ENCODE peak calls at places on chromosomes 3 and 15, in four cellular contexts. One of them, this sample, is unnamed.

GRCh38 chr3:157029365-157029790 is 130.6 kb downstream of the CCNL1 start:
- DNase-seq in brain microvascular endothelial cell: no peak
- DNase-seq in stimulated activated CD8-positive, alpha-beta memory T cell treated with anti-CD3 and anti-CD28 coated beads, Interleukin-7, amount 100 ng/mL, for 1 hour: no peak
- DNase-seq in lower lobe of right lung: no peak
- DNase-seq in this sample: no peak

GRCh38 chr15:29651476-29652072 is 170.7 kb downstream of the TJP1 start:
- DNase-seq in brain microvascular endothelial cell: no peak
- DNase-seq in stimulated activated CD8-positive, alpha-beta memory T cell treated with anti-CD3 and anti-CD28 coated beads, Interleukin-7, amount 100 ng/mL, for 1 hour: no peak
- DNase-seq in lower lobe of right lung: no peak
- DNase-seq in this sample: no peak

GRCh38 chr3:53570709-53571108 is 76.3 kb downstream of the CACNA1D start:
- DNase-seq in brain microvascular endothelial cell: no peak
- DNase-seq in lower lobe of right lung: peak
- DNase-seq in stimulated activated CD8-positive, alpha-beta memory T cell treated with anti-CD3 and anti-CD28 coated beads, Interleukin-7, amount 100 ng/mL, for 1 hour: no peak
- DNase-seq in this sample: no peak

GRCh38 chr3:175741951-175742350 is 882.8 kb downstream of the NAALADL2 start:
- DNase-seq in brain microvascular endothelial cell: peak
- DNase-seq in stimulated activated CD8-positive, alpha-beta memory T cell treated with anti-CD3 and anti-CD28 coated beads, Interleukin-7, amount 100 ng/mL, for 1 hour: no peak
- DNase-seq in lower lobe of right lung: no peak
- DNase-seq in this sample: no peak

GRCh38 chr3:135918600-135918999 is 46.9 kb upstream of the PPP2R3A start:
- DNase-seq in brain microvascular endothelial cell: no peak
- DNase-seq in stimulated activated CD8-positive, alpha-beta memory T cell treated with anti-CD3 and anti-CD28 coated beads, Interleukin-7, amount 100 ng/mL, for 1 hour: no peak
- DNase-seq in lower lobe of right lung: no peak
- DNase-seq in this sample: no peak

GRCh38 chr15:41894791-41895463 is 1.1 kb upstream of the SPTBN5 start:
- DNase-seq in lower lobe of right lung: peak
- DNase-seq in brain microvascular endothelial cell: peak
- DNase-seq in stimulated activated CD8-positive, alpha-beta memory T cell treated with anti-CD3 and anti-CD28 coated beads, Interleukin-7, amount 100 ng/mL, for 1 hour: peak
- DNase-seq in this sample: peak

GRCh38 chr3:53171827-53172505 is 11.0 kb downstream of the PRKCD start:
- DNase-seq in brain microvascular endothelial cell: no peak
- DNase-seq in lower lobe of right lung: no peak
- DNase-seq in stimulated activated CD8-positive, alpha-beta memory T cell treated with anti-CD3 and anti-CD28 coated beads, Interleukin-7, amount 100 ng/mL, for 1 hour: no peak
- DNase-seq in this sample: no peak

GRCh38 chr3:169454823-169455222 is 208.7 kb downstream of the MECOM start:
- DNase-seq in lower lobe of right lung: no peak
- DNase-seq in brain microvascular endothelial cell: peak
- DNase-seq in stimulated activated CD8-positive, alpha-beta memory T cell treated with anti-CD3 and anti-CD28 coated beads, Interleukin-7, amount 100 ng/mL, for 1 hour: no peak
- DNase-seq in this sample: no peak

GRCh38 chr3:122912772-122913538 is 114.6 kb downstream of the SEMA5B start:
- DNase-seq in lower lobe of right lung: no peak
- DNase-seq in stimulated activated CD8-positive, alpha-beta memory T cell treated with anti-CD3 and anti-CD28 coated beads, Interleukin-7, amount 100 ng/mL, for 1 hour: no peak
- DNase-seq in brain microvascular endothelial cell: no peak
- DNase-seq in this sample: no peak

GRCh38 chr3:136293279-136293678 is 43.1 kb downstream of the PCCB start:
- DNase-seq in lower lobe of right lung: no peak
- DNase-seq in stimulated activated CD8-positive, alpha-beta memory T cell treated with anti-CD3 and anti-CD28 coated beads, Interleukin-7, amount 100 ng/mL, for 1 hour: no peak
- DNase-seq in brain microvascular endothelial cell: no peak
- DNase-seq in this sample: no peak

GRCh38 chr15:32737246-32737757 is 19.5 kb downstream of the GREM1 start:
- DNase-seq in lower lobe of right lung: no peak
- DNase-seq in brain microvascular endothelial cell: no peak
- DNase-seq in stimulated activated CD8-positive, alpha-beta memory T cell treated with anti-CD3 and anti-CD28 coated beads, Interleukin-7, amount 100 ng/mL, for 1 hour: no peak
- DNase-seq in this sample: no peak

GRCh38 chr15:74725241-74725774 is at the start of gene CYP1A1:
- DNase-seq in brain microvascular endothelial cell: no peak
- DNase-seq in lower lobe of right lung: peak
- DNase-seq in stimulated activated CD8-positive, alpha-beta memory T cell treated with anti-CD3 and anti-CD28 coated beads, Interleukin-7, amount 100 ng/mL, for 1 hour: no peak
- DNase-seq in this sample: no peak

GRCh38 chr3:41598804-41599481 is 363.0 kb downstream of the ULK4 start:
- DNase-seq in stimulated activated CD8-positive, alpha-beta memory T cell treated with anti-CD3 and anti-CD28 coated beads, Interleukin-7, amount 100 ng/mL, for 1 hour: no peak
- DNase-seq in brain microvascular endothelial cell: peak
- DNase-seq in lower lobe of right lung: no peak
- DNase-seq in this sample: no peak

GRCh38 chr3:161854232-161854771 is 357.7 kb downstream of the OTOL1 start:
- DNase-seq in brain microvascular endothelial cell: peak
- DNase-seq in stimulated activated CD8-positive, alpha-beta memory T cell treated with anti-CD3 and anti-CD28 coated beads, Interleukin-7, amount 100 ng/mL, for 1 hour: no peak
- DNase-seq in lower lobe of right lung: no peak
- DNase-seq in this sample: no peak

GRCh38 chr15:38683382-38684242 is 119.0 kb upstream of the RASGRP1 start:
- DNase-seq in lower lobe of right lung: peak
- DNase-seq in brain microvascular endothelial cell: peak
- DNase-seq in stimulated activated CD8-positive, alpha-beta memory T cell treated with anti-CD3 and anti-CD28 coated beads, Interleukin-7, amount 100 ng/mL, for 1 hour: no peak
- DNase-seq in this sample: no peak

GRCh38 chr3:105040026-105040622 is 326.6 kb upstream of the ALCAM start:
- DNase-seq in lower lobe of right lung: no peak
- DNase-seq in brain microvascular endothelial cell: peak
- DNase-seq in stimulated activated CD8-positive, alpha-beta memory T cell treated with anti-CD3 and anti-CD28 coated beads, Interleukin-7, amount 100 ng/mL, for 1 hour: no peak
- DNase-seq in this sample: no peak

GRCh38 chr3:30203301-30203700 is 403.1 kb upstream of the TGFBR2 start:
- DNase-seq in stimulated activated CD8-positive, alpha-beta memory T cell treated with anti-CD3 and anti-CD28 coated beads, Interleukin-7, amount 100 ng/mL, for 1 hour: no peak
- DNase-seq in brain microvascular endothelial cell: peak
- DNase-seq in lower lobe of right lung: no peak
- DNase-seq in this sample: no peak

GRCh38 chr3:183491109-183491922 is 62.9 kb upstream of the MCF2L2 start:
- DNase-seq in stimulated activated CD8-positive, alpha-beta memory T cell treated with anti-CD3 and anti-CD28 coated beads, Interleukin-7, amount 100 ng/mL, for 1 hour: no peak
- DNase-seq in brain microvascular endothelial cell: no peak
- DNase-seq in lower lobe of right lung: no peak
- DNase-seq in this sample: no peak

GRCh38 chr3:23004971-23005370 is 198.2 kb upstream of the UBE2E2 start:
- DNase-seq in lower lobe of right lung: no peak
- DNase-seq in stimulated activated CD8-positive, alpha-beta memory T cell treated with anti-CD3 and anti-CD28 coated beads, Interleukin-7, amount 100 ng/mL, for 1 hour: no peak
- DNase-seq in brain microvascular endothelial cell: peak
- DNase-seq in this sample: no peak

GRCh38 chr3:112676659-112677234 is 35.8 kb upstream of the CCDC80 start:
- DNase-seq in stimulated activated CD8-positive, alpha-beta memory T cell treated with anti-CD3 and anti-CD28 coated beads, Interleukin-7, amount 100 ng/mL, for 1 hour: peak
- DNase-seq in brain microvascular endothelial cell: peak
- DNase-seq in lower lobe of right lung: peak
- DNase-seq in this sample: peak

GRCh38 chr3:129758921-129759320 is 134.6 kb downstream of the TMCC1 start:
- DNase-seq in stimulated activated CD8-positive, alpha-beta memory T cell treated with anti-CD3 and anti-CD28 coated beads, Interleukin-7, amount 100 ng/mL, for 1 hour: no peak
- DNase-seq in brain microvascular endothelial cell: no peak
- DNase-seq in lower lobe of right lung: no peak
- DNase-seq in this sample: no peak

GRCh38 chr15:70120109-70120508 is 22.4 kb upstream of the TLE3 start:
- DNase-seq in stimulated activated CD8-positive, alpha-beta memory T cell treated with anti-CD3 and anti-CD28 coated beads, Interleukin-7, amount 100 ng/mL, for 1 hour: no peak
- DNase-seq in lower lobe of right lung: no peak
- DNase-seq in brain microvascular endothelial cell: no peak
- DNase-seq in this sample: no peak

GRCh38 chr15:58269455-58270414 is 131.6 kb downstream of the AQP9 start:
- DNase-seq in lower lobe of right lung: no peak
- DNase-seq in stimulated activated CD8-positive, alpha-beta memory T cell treated with anti-CD3 and anti-CD28 coated beads, Interleukin-7, amount 100 ng/mL, for 1 hour: no peak
- DNase-seq in brain microvascular endothelial cell: peak
- DNase-seq in this sample: no peak

GRCh38 chr3:126746395-126747177 is 42.5 kb downstream of the CHCHD6 start:
- DNase-seq in stimulated activated CD8-positive, alpha-beta memory T cell treated with anti-CD3 and anti-CD28 coated beads, Interleukin-7, amount 100 ng/mL, for 1 hour: no peak
- DNase-seq in brain microvascular endothelial cell: peak
- DNase-seq in lower lobe of right lung: peak
- DNase-seq in this sample: peak

GRCh38 chr15:59999064-59999377 is 5.1 kb upstream of the FOXB1 start:
- DNase-seq in brain microvascular endothelial cell: no peak
- DNase-seq in lower lobe of right lung: no peak
- DNase-seq in stimulated activated CD8-positive, alpha-beta memory T cell treated with anti-CD3 and anti-CD28 coated beads, Interleukin-7, amount 100 ng/mL, for 1 hour: no peak
- DNase-seq in this sample: no peak

GRCh38 chr3:110909824-110910223 is 161.8 kb upstream of the NECTIN3 start:
- DNase-seq in lower lobe of right lung: no peak
- DNase-seq in stimulated activated CD8-positive, alpha-beta memory T cell treated with anti-CD3 and anti-CD28 coated beads, Interleukin-7, amount 100 ng/mL, for 1 hour: no peak
- DNase-seq in brain microvascular endothelial cell: no peak
- DNase-seq in this sample: no peak

GRCh38 chr15:25670025-25670554 is 193.0 kb downstream of the ATP10A start:
- DNase-seq in stimulated activated CD8-positive, alpha-beta memory T cell treated with anti-CD3 and anti-CD28 coated beads, Interleukin-7, amount 100 ng/mL, for 1 hour: no peak
- DNase-seq in lower lobe of right lung: no peak
- DNase-seq in brain microvascular endothelial cell: peak
- DNase-seq in this sample: no peak

GRCh38 chr3:141680620-141681389 is 57.3 kb upstream of the RNF7 start:
- DNase-seq in lower lobe of right lung: no peak
- DNase-seq in brain microvascular endothelial cell: peak
- DNase-seq in stimulated activated CD8-positive, alpha-beta memory T cell treated with anti-CD3 and anti-CD28 coated beads, Interleukin-7, amount 100 ng/mL, for 1 hour: no peak
- DNase-seq in this sample: no peak

GRCh38 chr15:45892182-45892581 is 257.4 kb downstream of the SQOR start:
- DNase-seq in stimulated activated CD8-positive, alpha-beta memory T cell treated with anti-CD3 and anti-CD28 coated beads, Interleukin-7, amount 100 ng/mL, for 1 hour: no peak
- DNase-seq in brain microvascular endothelial cell: no peak
- DNase-seq in lower lobe of right lung: no peak
- DNase-seq in this sample: no peak

GRCh38 chr15:101702077-101702476 is 22.2 kb downstream of the TARS3 start:
- DNase-seq in brain microvascular endothelial cell: no peak
- DNase-seq in lower lobe of right lung: no peak
- DNase-seq in stimulated activated CD8-positive, alpha-beta memory T cell treated with anti-CD3 and anti-CD28 coated beads, Interleukin-7, amount 100 ng/mL, for 1 hour: no peak
- DNase-seq in this sample: no peak

GRCh38 chr15:60000113-60000823 is 3.8 kb upstream of the FOXB1 start:
- DNase-seq in brain microvascular endothelial cell: no peak
- DNase-seq in stimulated activated CD8-positive, alpha-beta memory T cell treated with anti-CD3 and anti-CD28 coated beads, Interleukin-7, amount 100 ng/mL, for 1 hour: no peak
- DNase-seq in lower lobe of right lung: no peak
- DNase-seq in this sample: no peak

GRCh38 chr3:137020315-137020714 is 62.5 kb downstream of the IL20RB start:
- DNase-seq in brain microvascular endothelial cell: no peak
- DNase-seq in stimulated activated CD8-positive, alpha-beta memory T cell treated with anti-CD3 and anti-CD28 coated beads, Interleukin-7, amount 100 ng/mL, for 1 hour: no peak
- DNase-seq in lower lobe of right lung: no peak
- DNase-seq in this sample: no peak

GRCh38 chr3:60979861-60980739 is 271.2 kb downstream of the FHIT start:
- DNase-seq in stimulated activated CD8-positive, alpha-beta memory T cell treated with anti-CD3 and anti-CD28 coated beads, Interleukin-7, amount 100 ng/mL, for 1 hour: no peak
- DNase-seq in brain microvascular endothelial cell: peak
- DNase-seq in lower lobe of right lung: no peak
- DNase-seq in this sample: no peak